ENCODE peak calls at places on chromosomes 2 and 18, in four cellular contexts. X is stimulated activated CD4-positive, alpha-beta T cell treated with anti-CD3 and anti-CD28 coated beads, Interleukin-15, amount 100 ng/mL, for 1 hour; D is fibroblast of the aortic adventitia; A is GOT3. O is an unnamed sample.

GRCh38 chr2:84830095-84830494 is 50.8 kb downstream of the TRABD2A start:
- DNase-seq in X (no peak), D (no peak), A (no peak), O (no peak)

GRCh38 chr2:36516136-36516870 is 81.7 kb downstream of the FEZ2 start:
- DNase-seq in X (no peak), D (peak), A (no peak), O (no peak)

GRCh38 chr2:102061962-102062795 is 70.4 kb downstream of the IL1R2 start:
- DNase-seq in X (no peak), D (peak), A (no peak), O (no peak)

GRCh38 chr2:24717263-24717951 is 75.8 kb downstream of the PTRHD1 start:
- DNase-seq in X (no peak), D (no peak), A (no peak), O (no peak)

GRCh38 chr2:226423498-226423960 is 376.1 kb downstream of the IRS1 start:
- DNase-seq in X (peak), D (no peak), A (no peak), O (no peak)

GRCh38 chr18:58148954-58149471 is 105.0 kb downstream of the NEDD4L start:
- DNase-seq in X (no peak), D (no peak), A (no peak), O (no peak)

GRCh38 chr2:157336137-157336721 is 10.6 kb upstream of the ERMN start:
- DNase-seq in X (no peak), D (peak), A (no peak), O (no peak)

GRCh38 chr18:1559563-1559962 is 654.9 kb downstream of the ADCYAP1 start:
- DNase-seq in X (no peak), D (no peak), A (no peak), O (no peak)

GRCh38 chr2:105290981-105291660 is 38.4 kb downstream of the TGFBRAP1 start:
- DNase-seq in X (no peak), D (no peak), A (no peak), O (no peak)

GRCh38 chr2:85649201-85650190 is 18.5 kb downstream of the SFTPB start:
- DNase-seq in X (no peak), D (peak), A (no peak), O (no peak)